ENCODE peak calls at places on chromosomes 1 and 21, in seven cellular contexts. One of them, this sample, is unnamed.

GRCh38 chr1:227999056-227999930 is 7.5 kb upstream of the WNT3A start:
- DNase-seq in neural crest cell: peak; percentile 62
- DNase-seq in fibroblast of the aortic adventitia: peak; percentile 60
- DNase-seq in lung: peak; percentile 80
- DNase-seq in fibroblast of lung: peak; percentile 58
- DNase-seq in astrocyte of the spinal cord: peak; percentile 34
- DNase-seq in fibroblast of pulmonary artery: peak; percentile 79
- DNase-seq in this sample: peak; percentile 37

GRCh38 chr1:63592536-63593302 is 492 bp upstream of the PGM1 start:
- DNase-seq in neural crest cell: no peak
- DNase-seq in fibroblast of the aortic adventitia: peak; percentile 25
- DNase-seq in lung: no peak
- DNase-seq in fibroblast of lung: no peak
- DNase-seq in astrocyte of the spinal cord: no peak
- DNase-seq in fibroblast of pulmonary artery: no peak
- DNase-seq in this sample: peak; percentile 19

GRCh38 chr1:55277377-55278130 is 62.4 kb upstream of the USP24 start:
- DNase-seq in neural crest cell: peak; percentile 85
- DNase-seq in fibroblast of the aortic adventitia: peak; percentile 83
- DNase-seq in lung: peak; percentile 78
- DNase-seq in fibroblast of lung: peak; percentile 65
- DNase-seq in astrocyte of the spinal cord: peak; percentile 77
- DNase-seq in fibroblast of pulmonary artery: peak; percentile 81
- DNase-seq in this sample: peak; percentile 40

GRCh38 chr1:88210088-88210825 is 473.8 kb upstream of the PKN2 start:
- DNase-seq in neural crest cell: no peak
- DNase-seq in fibroblast of the aortic adventitia: no peak
- DNase-seq in lung: no peak
- DNase-seq in fibroblast of lung: no peak
- DNase-seq in astrocyte of the spinal cord: no peak
- DNase-seq in fibroblast of pulmonary artery: no peak
- DNase-seq in this sample: no peak

GRCh38 chr21:29738730-29739129 is 201.1 kb downstream of the GRIK1 start:
- DNase-seq in neural crest cell: no peak
- DNase-seq in fibroblast of the aortic adventitia: no peak
- DNase-seq in lung: no peak
- DNase-seq in fibroblast of lung: no peak
- DNase-seq in astrocyte of the spinal cord: no peak
- DNase-seq in fibroblast of pulmonary artery: no peak
- DNase-seq in this sample: no peak

GRCh38 chr21:34970126-34970525 is 79.0 kb downstream of the RUNX1 start:
- DNase-seq in neural crest cell: no peak
- DNase-seq in fibroblast of the aortic adventitia: peak; percentile 31
- DNase-seq in lung: no peak
- DNase-seq in fibroblast of lung: no peak
- DNase-seq in astrocyte of the spinal cord: no peak
- DNase-seq in fibroblast of pulmonary artery: no peak
- DNase-seq in this sample: no peak

GRCh38 chr1:39926820-39927219 is 25.1 kb upstream of the MYCL start:
- DNase-seq in neural crest cell: no peak
- DNase-seq in fibroblast of the aortic adventitia: peak; percentile 4
- DNase-seq in lung: no peak
- DNase-seq in fibroblast of lung: no peak
- DNase-seq in astrocyte of the spinal cord: no peak
- DNase-seq in fibroblast of pulmonary artery: no peak
- DNase-seq in this sample: no peak

GRCh38 chr1:111990878-111991760 is 1.7 kb upstream of the KCND3 start:
- DNase-seq in neural crest cell: peak; percentile 16
- DNase-seq in fibroblast of the aortic adventitia: peak; percentile 35
- DNase-seq in lung: peak; percentile 85
- DNase-seq in fibroblast of lung: peak; percentile 36
- DNase-seq in astrocyte of the spinal cord: no peak
- DNase-seq in fibroblast of pulmonary artery: peak; percentile 33
- DNase-seq in this sample: no peak

GRCh38 chr1:75522389-75522788 is 88.5 kb downstream of the SLC44A5 start:
- DNase-seq in neural crest cell: no peak
- DNase-seq in fibroblast of the aortic adventitia: peak; percentile 69
- DNase-seq in lung: no peak
- DNase-seq in fibroblast of lung: peak; percentile 93
- DNase-seq in astrocyte of the spinal cord: peak; percentile 16
- DNase-seq in fibroblast of pulmonary artery: peak; percentile 86
- DNase-seq in this sample: no peak

GRCh38 chr1:192913683-192914082 is 104.8 kb downstream of the RGS2 start:
- DNase-seq in neural crest cell: no peak
- DNase-seq in fibroblast of the aortic adventitia: no peak
- DNase-seq in lung: no peak
- DNase-seq in fibroblast of lung: no peak
- DNase-seq in astrocyte of the spinal cord: no peak
- DNase-seq in fibroblast of pulmonary artery: no peak
- DNase-seq in this sample: no peak

GRCh38 chr21:35051287-35051818 is 2.3 kb upstream of the RUNX1 start:
- DNase-seq in neural crest cell: peak; percentile 58
- DNase-seq in fibroblast of the aortic adventitia: peak; percentile 92
- DNase-seq in lung: peak; percentile 92
- DNase-seq in fibroblast of lung: peak; percentile 90
- DNase-seq in astrocyte of the spinal cord: peak; percentile 89
- DNase-seq in fibroblast of pulmonary artery: peak; percentile 92
- DNase-seq in this sample: no peak

GRCh38 chr1:16181887-16182719 is 26.2 kb upstream of the EPHA2 start:
- DNase-seq in neural crest cell: no peak
- DNase-seq in fibroblast of the aortic adventitia: peak; percentile 93
- DNase-seq in lung: peak; percentile 87
- DNase-seq in fibroblast of lung: peak; percentile 92
- DNase-seq in astrocyte of the spinal cord: peak; percentile 92
- DNase-seq in fibroblast of pulmonary artery: peak; percentile 91
- DNase-seq in this sample: no peak

GRCh38 chr1:2199042-2199810 is 4.7 kb upstream of the FAAP20 start:
- DNase-seq in neural crest cell: peak; percentile 47
- DNase-seq in fibroblast of the aortic adventitia: peak; percentile 90
- DNase-seq in lung: peak; percentile 91
- DNase-seq in fibroblast of lung: peak; percentile 89
- DNase-seq in astrocyte of the spinal cord: peak; percentile 89
- DNase-seq in fibroblast of pulmonary artery: peak; percentile 89
- DNase-seq in this sample: peak; percentile 83

GRCh38 chr1:246689409-246689997 is 34.7 kb upstream of the SCCPDH start:
- DNase-seq in neural crest cell: peak; percentile 23
- DNase-seq in fibroblast of the aortic adventitia: peak; percentile 80
- DNase-seq in lung: peak; percentile 54
- DNase-seq in fibroblast of lung: peak; percentile 65
- DNase-seq in astrocyte of the spinal cord: peak; percentile 70
- DNase-seq in fibroblast of pulmonary artery: peak; percentile 74
- DNase-seq in this sample: peak; percentile 94

GRCh38 chr1:201149400-201149799 is 4.9 kb downstream of the TMEM9 start:
- DNase-seq in neural crest cell: no peak
- DNase-seq in fibroblast of the aortic adventitia: peak; percentile 39
- DNase-seq in lung: no peak
- DNase-seq in fibroblast of lung: peak; percentile 25
- DNase-seq in astrocyte of the spinal cord: peak; percentile 29
- DNase-seq in fibroblast of pulmonary artery: peak; percentile 55
- DNase-seq in this sample: no peak

GRCh38 chr1:93713247-93713764 is 31.7 kb upstream of the BCAR3 start:
- DNase-seq in neural crest cell: no peak
- DNase-seq in fibroblast of the aortic adventitia: no peak
- DNase-seq in lung: no peak
- DNase-seq in fibroblast of lung: no peak
- DNase-seq in astrocyte of the spinal cord: no peak
- DNase-seq in fibroblast of pulmonary artery: no peak
- DNase-seq in this sample: no peak

GRCh38 chr1:151056149-151056548 is 3.3 kb downstream of the CDC42SE1 start:
- DNase-seq in neural crest cell: no peak
- DNase-seq in fibroblast of the aortic adventitia: no peak
- DNase-seq in lung: no peak
- DNase-seq in fibroblast of lung: no peak
- DNase-seq in astrocyte of the spinal cord: no peak
- DNase-seq in fibroblast of pulmonary artery: no peak
- DNase-seq in this sample: no peak

GRCh38 chr1:198630863-198631262 is 8.0 kb upstream of the PTPRC start:
- DNase-seq in neural crest cell: no peak
- DNase-seq in fibroblast of the aortic adventitia: no peak
- DNase-seq in lung: no peak
- DNase-seq in fibroblast of lung: no peak
- DNase-seq in astrocyte of the spinal cord: no peak
- DNase-seq in fibroblast of pulmonary artery: no peak
- DNase-seq in this sample: no peak

GRCh38 chr1:59903136-59903754 is 23.3 kb downstream of the CYP2J2 start:
- DNase-seq in neural crest cell: peak; percentile 23
- DNase-seq in fibroblast of the aortic adventitia: peak; percentile 8
- DNase-seq in lung: peak; percentile 36
- DNase-seq in fibroblast of lung: peak; percentile 11
- DNase-seq in astrocyte of the spinal cord: peak; percentile 6
- DNase-seq in fibroblast of pulmonary artery: peak; percentile 18
- DNase-seq in this sample: no peak

GRCh38 chr1:162276493-162276892 is 100.2 kb downstream of the SPATA46 start:
- DNase-seq in neural crest cell: no peak
- DNase-seq in fibroblast of the aortic adventitia: peak; percentile 49
- DNase-seq in lung: no peak
- DNase-seq in fibroblast of lung: peak; percentile 31
- DNase-seq in astrocyte of the spinal cord: peak; percentile 42
- DNase-seq in fibroblast of pulmonary artery: peak; percentile 60
- DNase-seq in this sample: no peak
- TF ChIP-seq CTCF in neural crest cell: peak; percentile 53
- TF ChIP-seq CTCF in fibroblast of the aortic adventitia: peak; percentile 41
- TF ChIP-seq CTCF in lung: peak; percentile 8
- TF ChIP-seq CTCF in fibroblast of lung: peak; percentile 41
- TF ChIP-seq CTCF in astrocyte of the spinal cord: peak; percentile 36
- TF ChIP-seq CTCF in fibroblast of pulmonary artery: peak; percentile 40
- TF ChIP-seq CTCF in this sample: peak; percentile 80

GRCh38 chr1:18373151-18373550 is 107.6 kb upstream of the KLHDC7A start:
- DNase-seq in neural crest cell: no peak
- DNase-seq in fibroblast of the aortic adventitia: no peak
- DNase-seq in lung: no peak
- DNase-seq in fibroblast of lung: no peak
- DNase-seq in astrocyte of the spinal cord: no peak
- DNase-seq in fibroblast of pulmonary artery: no peak
- DNase-seq in this sample: no peak

GRCh38 chr1:18376661-18377060 is 104.1 kb upstream of the KLHDC7A start:
- DNase-seq in neural crest cell: no peak
- DNase-seq in fibroblast of the aortic adventitia: no peak
- DNase-seq in lung: no peak
- DNase-seq in fibroblast of lung: no peak
- DNase-seq in astrocyte of the spinal cord: no peak
- DNase-seq in fibroblast of pulmonary artery: no peak
- DNase-seq in this sample: no peak

DNA sequence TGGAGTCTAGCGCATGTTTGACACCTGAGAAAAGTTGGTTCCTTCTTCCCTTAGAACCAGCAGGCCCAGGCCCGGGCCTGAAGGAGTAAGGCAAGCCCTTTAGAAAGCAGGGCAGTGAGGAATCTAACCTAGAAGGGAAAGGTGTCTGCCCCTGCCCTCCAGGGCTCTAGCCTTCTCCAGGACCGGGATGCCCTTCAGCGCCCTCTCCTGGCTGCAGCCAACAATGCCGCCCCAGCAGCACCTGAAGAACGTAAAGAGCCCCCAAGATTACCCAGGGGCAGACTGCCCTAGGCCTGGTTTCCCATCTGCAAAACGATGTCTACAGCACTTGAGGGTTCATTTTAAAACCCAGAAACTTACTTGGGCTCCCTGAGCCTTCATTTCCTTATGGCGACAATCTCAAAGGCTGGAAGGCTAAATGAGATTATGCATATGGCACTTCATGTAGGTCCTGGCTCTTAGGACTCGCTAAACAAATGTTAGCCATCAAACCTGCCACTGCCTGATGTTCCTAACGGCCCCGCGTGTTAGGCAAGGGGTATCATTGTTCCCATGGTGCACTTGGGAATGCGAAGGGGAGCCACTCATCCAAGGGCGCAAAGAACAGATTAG is 106.7 kb upstream of the KLHDC7A start:
- DNase-seq in neural crest cell: peak; percentile 43
- DNase-seq in fibroblast of the aortic adventitia: no peak
- DNase-seq in lung: no peak
- DNase-seq in fibroblast of lung: no peak
- DNase-seq in astrocyte of the spinal cord: no peak
- DNase-seq in fibroblast of pulmonary artery: no peak
- DNase-seq in this sample: peak; percentile 28
- TF ChIP-seq CTCF in neural crest cell: peak; percentile 55
- TF ChIP-seq CTCF in fibroblast of the aortic adventitia: no peak
- TF ChIP-seq CTCF in lung: no peak
- TF ChIP-seq CTCF in fibroblast of lung: no peak
- TF ChIP-seq CTCF in astrocyte of the spinal cord: peak; percentile 15
- TF ChIP-seq CTCF in fibroblast of pulmonary artery: no peak
- TF ChIP-seq CTCF in this sample: peak; percentile 54

GRCh38 chr1:245485996-245486395 is 331.2 kb downstream of the KIF26B start:
- DNase-seq in neural crest cell: no peak
- DNase-seq in fibroblast of the aortic adventitia: no peak
- DNase-seq in lung: no peak
- DNase-seq in fibroblast of lung: no peak
- DNase-seq in astrocyte of the spinal cord: no peak
- DNase-seq in fibroblast of pulmonary artery: no peak
- DNase-seq in this sample: no peak

GRCh38 chr1:245489838-245490237 is 335.1 kb downstream of the KIF26B start:
- DNase-seq in neural crest cell: no peak
- DNase-seq in fibroblast of the aortic adventitia: no peak
- DNase-seq in lung: no peak
- DNase-seq in fibroblast of lung: no peak
- DNase-seq in astrocyte of the spinal cord: no peak
- DNase-seq in fibroblast of pulmonary artery: no peak
- DNase-seq in this sample: no peak

GRCh38 chr1:245484176-245484575 is 329.4 kb downstream of the KIF26B start:
- DNase-seq in neural crest cell: no peak
- DNase-seq in fibroblast of the aortic adventitia: no peak
- DNase-seq in lung: no peak
- DNase-seq in fibroblast of lung: no peak
- DNase-seq in astrocyte of the spinal cord: no peak
- DNase-seq in fibroblast of pulmonary artery: no peak
- DNase-seq in this sample: no peak

GRCh38 chr1:245493029-245493428 is 338.2 kb downstream of the KIF26B start:
- DNase-seq in neural crest cell: no peak
- DNase-seq in fibroblast of the aortic adventitia: no peak
- DNase-seq in lung: no peak
- DNase-seq in fibroblast of lung: no peak
- DNase-seq in astrocyte of the spinal cord: no peak
- DNase-seq in fibroblast of pulmonary artery: no peak
- DNase-seq in this sample: no peak

GRCh38 chr1:245488346-245489110 is 333.7 kb downstream of the KIF26B start:
- DNase-seq in neural crest cell: no peak
- DNase-seq in fibroblast of the aortic adventitia: no peak
- DNase-seq in lung: no peak
- DNase-seq in fibroblast of lung: no peak
- DNase-seq in astrocyte of the spinal cord: no peak
- DNase-seq in fibroblast of pulmonary artery: no peak
- DNase-seq in this sample: no peak
- TF ChIP-seq CTCF in neural crest cell: no peak
- TF ChIP-seq CTCF in fibroblast of the aortic adventitia: no peak
- TF ChIP-seq CTCF in lung: no peak
- TF ChIP-seq CTCF in fibroblast of lung: no peak
- TF ChIP-seq CTCF in astrocyte of the spinal cord: no peak
- TF ChIP-seq CTCF in fibroblast of pulmonary artery: no peak
- TF ChIP-seq CTCF in this sample: no peak

DNA sequence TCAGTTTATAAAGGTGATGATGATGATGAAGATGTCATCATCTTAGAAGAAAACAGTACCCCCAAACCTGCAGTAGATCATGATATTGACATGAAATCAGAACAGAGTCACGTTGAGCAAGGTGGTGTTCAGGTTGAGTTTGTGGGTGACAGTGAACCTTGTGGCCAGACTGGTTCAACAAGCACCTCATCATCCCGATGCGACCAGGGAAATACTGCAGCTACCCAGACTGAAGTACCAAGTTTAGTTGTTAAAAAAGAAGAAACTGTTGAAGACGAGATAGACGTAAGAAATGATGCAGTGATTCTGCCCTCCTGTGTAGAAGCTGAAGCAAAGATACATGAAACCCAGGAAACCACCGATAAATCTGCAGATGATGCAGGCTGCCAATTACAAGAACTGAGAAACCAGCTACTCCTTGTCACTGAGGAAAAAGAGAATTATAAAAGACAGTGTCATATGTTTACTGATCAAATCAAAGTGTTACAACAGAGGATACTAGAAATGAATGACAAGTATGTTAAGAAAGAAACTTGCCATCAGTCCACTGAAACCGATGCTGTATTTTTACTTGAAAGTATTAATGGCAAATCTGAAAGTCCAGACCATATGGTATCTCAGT is 16.0 kb upstream of the CHAF1B start:
- DNase-seq in neural crest cell: no peak
- DNase-seq in fibroblast of the aortic adventitia: no peak
- DNase-seq in lung: no peak
- DNase-seq in fibroblast of lung: no peak
- DNase-seq in astrocyte of the spinal cord: no peak
- DNase-seq in fibroblast of pulmonary artery: no peak
- DNase-seq in this sample: no peak
- TF ChIP-seq CTCF in neural crest cell: no peak
- TF ChIP-seq CTCF in fibroblast of the aortic adventitia: no peak
- TF ChIP-seq CTCF in lung: no peak
- TF ChIP-seq CTCF in fibroblast of lung: no peak
- TF ChIP-seq CTCF in astrocyte of the spinal cord: no peak
- TF ChIP-seq CTCF in fibroblast of pulmonary artery: no peak
- TF ChIP-seq CTCF in this sample: no peak

This sample was measured in D721Med.